ENCODE peak calls at places on chromosomes 3 and 15, in six cellular contexts. One of them, this sample, is unnamed. For H3K4me1, the result is how much of the 10 kb centered on the place peaks cover.

GRCh38 chr3:132749786-132750185 is 27.6 kb upstream of the NPHP3 start:
- DNase-seq in psoas muscle: no peak
- DNase-seq in CD8-positive, alpha-beta T cell: no peak
- DNase-seq in HCT116: no peak
- DNase-seq in neuronal stem cell: no peak
- DNase-seq in PC-3: peak
- DNase-seq in this sample: no peak

GRCh38 chr3:153901991-153902390 is 219.2 kb upstream of the ARHGEF26 start:
- DNase-seq in psoas muscle: no peak
- DNase-seq in CD8-positive, alpha-beta T cell: no peak
- DNase-seq in HCT116: no peak
- DNase-seq in neuronal stem cell: no peak
- DNase-seq in PC-3: peak
- DNase-seq in this sample: no peak

GRCh38 chr3:52528596-52529375 is 4.9 kb downstream of the NT5DC2 start:
- DNase-seq in psoas muscle: no peak
- DNase-seq in CD8-positive, alpha-beta T cell: peak
- DNase-seq in HCT116: no peak
- DNase-seq in neuronal stem cell: no peak
- DNase-seq in PC-3: no peak
- DNase-seq in this sample: no peak

GRCh38 chr15:25728816-25729215 is 134.3 kb downstream of the ATP10A start:
- DNase-seq in psoas muscle: no peak
- DNase-seq in CD8-positive, alpha-beta T cell: no peak
- DNase-seq in HCT116: no peak
- DNase-seq in neuronal stem cell: no peak
- DNase-seq in PC-3: no peak
- DNase-seq in this sample: no peak

GRCh38 chr3:19735111-19735510 is 198.9 kb downstream of the EFHB start:
- DNase-seq in psoas muscle: no peak
- DNase-seq in CD8-positive, alpha-beta T cell: no peak
- DNase-seq in HCT116: no peak
- DNase-seq in neuronal stem cell: no peak
- DNase-seq in PC-3: no peak
- DNase-seq in this sample: no peak

GRCh38 chr15:36156855-36157521 is 422.4 kb upstream of the CDIN1 start:
- DNase-seq in psoas muscle: peak
- DNase-seq in CD8-positive, alpha-beta T cell: no peak
- DNase-seq in HCT116: no peak
- DNase-seq in neuronal stem cell: no peak
- DNase-seq in PC-3: peak
- DNase-seq in this sample: peak

GRCh38 chr3:142852009-142852408 is 36.9 kb downstream of the PCOLCE2 start:
- DNase-seq in psoas muscle: no peak
- DNase-seq in CD8-positive, alpha-beta T cell: no peak
- DNase-seq in HCT116: no peak
- DNase-seq in neuronal stem cell: no peak
- DNase-seq in PC-3: peak
- DNase-seq in this sample: no peak

GRCh38 chr3:181555681-181556080 is 156.0 kb upstream of the SOX2 start:
- DNase-seq in psoas muscle: no peak
- DNase-seq in CD8-positive, alpha-beta T cell: no peak
- DNase-seq in HCT116: no peak
- DNase-seq in neuronal stem cell: no peak
- DNase-seq in PC-3: no peak
- DNase-seq in this sample: no peak

GRCh38 chr3:140164922-140165590 is 230.1 kb downstream of the CLSTN2 start:
- DNase-seq in psoas muscle: no peak
- DNase-seq in CD8-positive, alpha-beta T cell: no peak
- DNase-seq in HCT116: no peak
- DNase-seq in neuronal stem cell: no peak
- DNase-seq in PC-3: peak
- DNase-seq in this sample: no peak

GRCh38 chr3:138458774-138459499 is 24.5 kb downstream of the ESYT3 start:
- DNase-seq in psoas muscle: no peak
- DNase-seq in CD8-positive, alpha-beta T cell: no peak
- DNase-seq in HCT116: no peak
- DNase-seq in neuronal stem cell: no peak
- DNase-seq in PC-3: no peak
- DNase-seq in this sample: peak
- H3K4me1 ChIP-seq in psoas muscle: under half
- H3K4me1 ChIP-seq in CD8-positive, alpha-beta T cell: under half
- H3K4me1 ChIP-seq in HCT116: under half
- H3K4me1 ChIP-seq in neuronal stem cell: under half
- H3K4me1 ChIP-seq in PC-3: under half
- H3K4me1 ChIP-seq in this sample: under half

DNA sequence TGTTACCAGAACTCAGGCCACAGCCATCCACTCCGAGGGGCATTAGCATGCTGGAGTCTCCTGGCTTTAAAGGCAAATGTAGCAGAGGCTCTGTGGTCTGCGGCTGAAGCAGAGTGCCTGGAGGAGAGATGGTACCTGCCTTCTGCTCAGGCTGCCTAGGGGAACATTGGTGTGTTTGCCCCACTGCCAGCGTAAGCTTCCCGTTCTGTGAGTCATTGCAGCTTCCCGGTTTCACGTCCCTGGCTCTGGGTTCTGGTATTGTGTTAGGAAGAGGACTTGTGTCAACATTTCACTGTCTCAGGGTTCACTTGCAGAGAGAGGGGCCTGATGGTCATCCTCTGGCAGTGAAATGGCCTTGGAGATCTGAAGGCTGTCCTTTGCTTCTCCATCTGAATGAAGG is 1.8 kb downstream of the GASK1A start:
- DNase-seq in psoas muscle: no peak
- DNase-seq in CD8-positive, alpha-beta T cell: no peak
- DNase-seq in HCT116: no peak
- DNase-seq in neuronal stem cell: no peak
- DNase-seq in PC-3: peak
- DNase-seq in this sample: no peak
- H3K4me3 ChIP-seq in psoas muscle: peak
- H3K4me3 ChIP-seq in CD8-positive, alpha-beta T cell: no peak
- H3K4me3 ChIP-seq in HCT116: no peak
- H3K4me3 ChIP-seq in neuronal stem cell: no peak
- H3K4me3 ChIP-seq in PC-3: no peak
- H3K4me3 ChIP-seq in this sample: no peak

DNA sequence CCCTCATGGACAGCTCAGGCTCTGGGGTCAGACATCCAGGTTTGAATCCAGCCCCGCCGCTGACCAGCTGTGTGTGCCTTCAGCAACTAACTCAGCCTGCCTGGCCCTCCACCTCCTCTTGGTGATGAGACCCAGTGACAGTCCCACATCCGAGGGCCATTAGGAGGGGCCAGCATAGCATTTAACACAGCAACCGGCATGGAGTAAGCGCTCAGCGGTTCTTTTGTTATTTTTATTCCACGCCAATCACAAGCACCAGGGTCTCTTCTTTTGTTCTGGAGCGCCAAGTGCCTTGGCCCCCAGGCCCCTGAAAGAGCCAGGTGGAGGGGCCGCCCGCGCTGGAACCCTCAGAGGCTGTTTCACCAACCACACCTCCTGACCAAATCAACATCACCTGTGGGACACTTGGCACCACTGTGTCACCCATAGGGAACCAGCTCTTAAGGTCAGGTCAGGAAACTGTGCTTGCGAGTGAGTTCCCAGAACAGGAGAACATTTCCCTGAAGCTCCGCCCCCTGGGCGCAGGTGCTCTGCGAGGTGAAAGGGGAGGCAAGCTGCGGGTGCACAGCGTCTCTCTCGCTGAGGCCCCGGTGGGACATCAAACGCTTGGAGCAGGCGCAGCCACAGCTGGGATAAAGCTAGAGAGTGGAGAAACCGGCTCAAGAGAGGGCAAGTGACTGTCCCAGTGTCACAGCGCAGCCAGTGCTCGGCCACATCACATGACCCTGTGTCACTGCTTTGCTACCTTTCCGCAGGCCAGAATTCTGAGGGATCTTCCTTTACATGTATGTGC is 311.3 kb downstream of the UACA start:
- DNase-seq in psoas muscle: no peak
- DNase-seq in CD8-positive, alpha-beta T cell: no peak
- DNase-seq in HCT116: no peak
- DNase-seq in neuronal stem cell: no peak
- DNase-seq in PC-3: no peak
- DNase-seq in this sample: peak
- H3K27ac ChIP-seq in psoas muscle: no peak
- H3K27ac ChIP-seq in CD8-positive, alpha-beta T cell: no peak
- H3K27ac ChIP-seq in HCT116: no peak
- H3K27ac ChIP-seq in neuronal stem cell: no peak
- H3K27ac ChIP-seq in PC-3: no peak
- H3K27ac ChIP-seq in this sample: no peak

GRCh38 chr3:171972965-171973364 is 66.4 kb upstream of the FNDC3B start:
- DNase-seq in psoas muscle: peak
- DNase-seq in CD8-positive, alpha-beta T cell: no peak
- DNase-seq in HCT116: no peak
- DNase-seq in neuronal stem cell: no peak
- DNase-seq in PC-3: no peak
- DNase-seq in this sample: no peak

GRCh38 chr3:171967932-171968678 is 71.3 kb upstream of the FNDC3B start:
- DNase-seq in psoas muscle: no peak
- DNase-seq in CD8-positive, alpha-beta T cell: no peak
- DNase-seq in HCT116: no peak
- DNase-seq in neuronal stem cell: no peak
- DNase-seq in PC-3: peak
- DNase-seq in this sample: no peak

GRCh38 chr3:171967137-171967783 is 72.1 kb upstream of the FNDC3B start:
- DNase-seq in psoas muscle: no peak
- DNase-seq in CD8-positive, alpha-beta T cell: no peak
- DNase-seq in HCT116: peak
- DNase-seq in neuronal stem cell: no peak
- DNase-seq in PC-3: peak
- DNase-seq in this sample: no peak

GRCh38 chr3:171971919-171972526 is 67.4 kb upstream of the FNDC3B start:
- DNase-seq in psoas muscle: no peak
- DNase-seq in CD8-positive, alpha-beta T cell: no peak
- DNase-seq in HCT116: no peak
- DNase-seq in neuronal stem cell: no peak
- DNase-seq in PC-3: peak
- DNase-seq in this sample: no peak

DNA sequence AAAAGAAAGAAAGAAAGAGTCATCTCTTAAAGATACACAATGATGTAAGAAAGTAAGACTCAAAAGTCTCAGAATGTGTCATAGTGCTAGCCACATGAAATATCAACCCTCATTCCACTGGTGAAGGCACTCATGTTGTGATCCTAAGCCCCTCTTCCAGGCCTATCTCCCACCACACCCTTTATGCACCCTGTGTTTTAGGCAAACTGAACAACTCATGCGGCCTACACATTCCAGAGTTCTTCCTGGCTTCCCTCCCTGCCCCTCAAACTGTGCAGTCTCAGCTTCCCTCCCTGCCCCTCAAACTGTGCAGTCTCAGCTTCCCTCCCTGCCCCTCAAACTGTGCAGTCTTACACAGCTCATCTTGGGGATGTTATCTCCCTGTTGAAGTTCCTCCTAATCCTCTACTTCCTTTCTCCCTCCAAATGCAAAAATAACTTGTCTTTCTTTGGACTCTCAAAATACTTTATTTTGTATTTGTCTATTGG is 69.0 kb upstream of the FNDC3B start:
- DNase-seq in psoas muscle: no peak
- DNase-seq in CD8-positive, alpha-beta T cell: no peak
- DNase-seq in HCT116: no peak
- DNase-seq in neuronal stem cell: no peak
- DNase-seq in PC-3: no peak
- DNase-seq in this sample: no peak
- H3K4me1 ChIP-seq in psoas muscle: under half
- H3K4me1 ChIP-seq in CD8-positive, alpha-beta T cell: under half
- H3K4me1 ChIP-seq in HCT116: under half
- H3K4me1 ChIP-seq in neuronal stem cell: under half
- H3K4me1 ChIP-seq in PC-3: under half
- H3K4me1 ChIP-seq in this sample: under half

DNA sequence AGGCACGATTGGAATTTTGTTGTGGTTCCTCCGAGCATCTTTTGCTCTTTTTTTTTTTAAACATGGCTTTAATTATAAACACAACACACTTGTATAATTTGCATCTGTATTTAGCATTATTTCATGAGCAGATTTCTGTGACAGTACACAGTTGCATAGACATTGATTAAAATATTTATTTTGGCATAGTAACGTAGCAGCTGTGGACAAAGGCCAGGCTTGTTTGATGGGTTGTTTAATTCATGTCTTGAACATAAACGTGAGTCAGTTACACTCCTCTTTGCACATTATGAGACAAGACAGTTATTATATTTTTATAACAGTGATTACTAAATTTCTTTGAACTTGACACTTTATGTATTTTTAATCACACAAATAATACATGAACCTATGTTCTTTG is 182.5 kb downstream of the CACNA2D3 start:
- DNase-seq in psoas muscle: no peak
- DNase-seq in CD8-positive, alpha-beta T cell: no peak
- DNase-seq in HCT116: no peak
- DNase-seq in neuronal stem cell: no peak
- DNase-seq in PC-3: no peak
- DNase-seq in this sample: no peak
- H3K4me3 ChIP-seq in psoas muscle: no peak
- H3K4me3 ChIP-seq in CD8-positive, alpha-beta T cell: no peak
- H3K4me3 ChIP-seq in HCT116: no peak
- H3K4me3 ChIP-seq in neuronal stem cell: no peak
- H3K4me3 ChIP-seq in PC-3: no peak
- H3K4me3 ChIP-seq in this sample: no peak

GRCh38 chr3:134352031-134352671 is 22.1 kb downstream of the AMOTL2 start:
- DNase-seq in psoas muscle: no peak
- DNase-seq in CD8-positive, alpha-beta T cell: no peak
- DNase-seq in HCT116: no peak
- DNase-seq in neuronal stem cell: no peak
- DNase-seq in PC-3: peak
- DNase-seq in this sample: peak

GRCh38 chr3:134353171-134353825 is 20.9 kb downstream of the AMOTL2 start:
- DNase-seq in psoas muscle: no peak
- DNase-seq in CD8-positive, alpha-beta T cell: no peak
- DNase-seq in HCT116: no peak
- DNase-seq in neuronal stem cell: no peak
- DNase-seq in PC-3: no peak
- DNase-seq in this sample: no peak

GRCh38 chr3:134350861-134351311 is 23.4 kb downstream of the AMOTL2 start:
- DNase-seq in psoas muscle: peak
- DNase-seq in CD8-positive, alpha-beta T cell: no peak
- DNase-seq in HCT116: no peak
- DNase-seq in neuronal stem cell: no peak
- DNase-seq in PC-3: peak
- DNase-seq in this sample: no peak

GRCh38 chr3:134350266-134350665 is 24.0 kb downstream of the AMOTL2 start:
- DNase-seq in psoas muscle: no peak
- DNase-seq in CD8-positive, alpha-beta T cell: no peak
- DNase-seq in HCT116: no peak
- DNase-seq in neuronal stem cell: no peak
- DNase-seq in PC-3: no peak
- DNase-seq in this sample: no peak

DNA sequence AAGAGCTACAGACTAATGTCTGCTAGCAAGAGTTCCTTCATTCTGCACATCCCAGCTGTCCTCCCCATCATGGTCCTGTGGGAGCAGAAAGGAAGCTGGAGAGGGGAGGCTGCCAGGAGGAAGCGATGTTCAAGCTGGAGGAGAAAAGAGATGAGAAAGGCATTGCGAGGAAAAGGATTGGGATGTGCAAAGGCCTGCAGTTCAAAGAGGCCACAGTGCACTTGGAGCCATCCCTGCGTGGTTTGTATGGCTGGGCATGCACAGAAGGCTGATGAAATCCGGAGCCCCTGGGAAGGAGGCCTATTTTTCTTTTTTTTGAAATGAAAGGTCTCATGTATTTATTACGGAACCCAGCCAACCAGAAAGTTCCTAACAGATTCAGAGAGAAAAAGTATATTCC is 22.8 kb downstream of the AMOTL2 start:
- DNase-seq in psoas muscle: peak
- DNase-seq in CD8-positive, alpha-beta T cell: no peak
- DNase-seq in HCT116: no peak
- DNase-seq in neuronal stem cell: no peak
- DNase-seq in PC-3: no peak
- DNase-seq in this sample: no peak
- H3K27ac ChIP-seq in psoas muscle: peak
- H3K27ac ChIP-seq in CD8-positive, alpha-beta T cell: no peak
- H3K27ac ChIP-seq in HCT116: no peak
- H3K27ac ChIP-seq in neuronal stem cell: no peak
- H3K27ac ChIP-seq in PC-3: peak
- H3K27ac ChIP-seq in this sample: no peak

This sample was measured in Peyer's patch.